ENCODE peak calls at places on chromosomes 3 and 15, in eight cellular contexts. One of them, this sample, is unnamed.

GRCh38 chr3:170180107-170180951 is 1.2 kb downstream of the PHC3 start:
- DNase-seq in naive thymus-derived CD8-positive, alpha-beta T cell: no peak
- DNase-seq in H9: no peak
- DNase-seq in adipocyte: peak
- DNase-seq in T-helper 1 cell: no peak
- DNase-seq in activated naive CD8-positive, alpha-beta T cell treated with anti-CD3 and anti-CD28 coated beads, Interleukin-2, amount 50 U/mL, for 24 hours: no peak
- DNase-seq in GM04504: no peak
- DNase-seq in epithelial cell of esophagus: peak
- DNase-seq in this sample: no peak

GRCh38 chr3:126880898-126881297 is 102.0 kb upstream of the PLXNA1 start:
- DNase-seq in naive thymus-derived CD8-positive, alpha-beta T cell: no peak
- DNase-seq in H9: no peak
- DNase-seq in adipocyte: no peak
- DNase-seq in T-helper 1 cell: no peak
- DNase-seq in activated naive CD8-positive, alpha-beta T cell treated with anti-CD3 and anti-CD28 coated beads, Interleukin-2, amount 50 U/mL, for 24 hours: no peak
- DNase-seq in GM04504: no peak
- DNase-seq in epithelial cell of esophagus: no peak
- DNase-seq in this sample: no peak

GRCh38 chr3:49353022-49353421 is 5.1 kb downstream of the GPX1 start:
- DNase-seq in naive thymus-derived CD8-positive, alpha-beta T cell: no peak
- DNase-seq in H9: no peak
- DNase-seq in adipocyte: no peak
- DNase-seq in T-helper 1 cell: no peak
- DNase-seq in activated naive CD8-positive, alpha-beta T cell treated with anti-CD3 and anti-CD28 coated beads, Interleukin-2, amount 50 U/mL, for 24 hours: no peak
- DNase-seq in GM04504: no peak
- DNase-seq in epithelial cell of esophagus: peak
- DNase-seq in this sample: no peak

GRCh38 chr3:119368243-119368800 is 74.1 kb downstream of the ARHGAP31 start:
- DNase-seq in naive thymus-derived CD8-positive, alpha-beta T cell: no peak
- DNase-seq in H9: no peak
- DNase-seq in adipocyte: peak
- DNase-seq in T-helper 1 cell: no peak
- DNase-seq in activated naive CD8-positive, alpha-beta T cell treated with anti-CD3 and anti-CD28 coated beads, Interleukin-2, amount 50 U/mL, for 24 hours: no peak
- DNase-seq in GM04504: no peak
- DNase-seq in epithelial cell of esophagus: no peak
- DNase-seq in this sample: no peak

GRCh38 chr3:50238549-50239026 is 2.6 kb downstream of the GNAI2 start:
- DNase-seq in naive thymus-derived CD8-positive, alpha-beta T cell: no peak
- DNase-seq in H9: no peak
- DNase-seq in adipocyte: peak
- DNase-seq in T-helper 1 cell: no peak
- DNase-seq in activated naive CD8-positive, alpha-beta T cell treated with anti-CD3 and anti-CD28 coated beads, Interleukin-2, amount 50 U/mL, for 24 hours: no peak
- DNase-seq in GM04504: no peak
- DNase-seq in epithelial cell of esophagus: peak
- DNase-seq in this sample: peak

GRCh38 chr3:151037746-151038145 is 47.7 kb upstream of the MED12L start:
- DNase-seq in naive thymus-derived CD8-positive, alpha-beta T cell: no peak
- DNase-seq in H9: no peak
- DNase-seq in adipocyte: peak
- DNase-seq in T-helper 1 cell: no peak
- DNase-seq in activated naive CD8-positive, alpha-beta T cell treated with anti-CD3 and anti-CD28 coated beads, Interleukin-2, amount 50 U/mL, for 24 hours: no peak
- DNase-seq in GM04504: peak
- DNase-seq in epithelial cell of esophagus: peak
- DNase-seq in this sample: peak

GRCh38 chr3:128433630-128434185 is 33.0 kb downstream of the DNAJB8 start:
- DNase-seq in naive thymus-derived CD8-positive, alpha-beta T cell: no peak
- DNase-seq in H9: peak
- DNase-seq in adipocyte: no peak
- DNase-seq in T-helper 1 cell: no peak
- DNase-seq in activated naive CD8-positive, alpha-beta T cell treated with anti-CD3 and anti-CD28 coated beads, Interleukin-2, amount 50 U/mL, for 24 hours: no peak
- DNase-seq in GM04504: no peak
- DNase-seq in epithelial cell of esophagus: no peak
- DNase-seq in this sample: no peak

GRCh38 chr15:77537006-77537405 is 95.7 kb downstream of the LINGO1 start:
- DNase-seq in naive thymus-derived CD8-positive, alpha-beta T cell: no peak
- DNase-seq in H9: no peak
- DNase-seq in adipocyte: no peak
- DNase-seq in T-helper 1 cell: no peak
- DNase-seq in activated naive CD8-positive, alpha-beta T cell treated with anti-CD3 and anti-CD28 coated beads, Interleukin-2, amount 50 U/mL, for 24 hours: no peak
- DNase-seq in GM04504: no peak
- DNase-seq in epithelial cell of esophagus: no peak
- DNase-seq in this sample: no peak

GRCh38 chr3:123409443-123410148 is 39.3 kb downstream of the ADCY5 start:
- DNase-seq in naive thymus-derived CD8-positive, alpha-beta T cell: no peak
- DNase-seq in H9: no peak
- DNase-seq in adipocyte: no peak
- DNase-seq in T-helper 1 cell: no peak
- DNase-seq in activated naive CD8-positive, alpha-beta T cell treated with anti-CD3 and anti-CD28 coated beads, Interleukin-2, amount 50 U/mL, for 24 hours: no peak
- DNase-seq in GM04504: no peak
- DNase-seq in epithelial cell of esophagus: no peak
- DNase-seq in this sample: no peak

GRCh38 chr15:78739996-78740903 is 71.0 kb downstream of the ADAMTS7 start:
- DNase-seq in naive thymus-derived CD8-positive, alpha-beta T cell: no peak
- DNase-seq in H9: peak
- DNase-seq in adipocyte: peak
- DNase-seq in T-helper 1 cell: no peak
- DNase-seq in activated naive CD8-positive, alpha-beta T cell treated with anti-CD3 and anti-CD28 coated beads, Interleukin-2, amount 50 U/mL, for 24 hours: peak
- DNase-seq in GM04504: no peak
- DNase-seq in epithelial cell of esophagus: peak
- DNase-seq in this sample: peak

GRCh38 chr3:192514081-192514753 is 213.1 kb downstream of the FGF12 start:
- DNase-seq in naive thymus-derived CD8-positive, alpha-beta T cell: no peak
- DNase-seq in H9: peak
- DNase-seq in adipocyte: no peak
- DNase-seq in T-helper 1 cell: no peak
- DNase-seq in activated naive CD8-positive, alpha-beta T cell treated with anti-CD3 and anti-CD28 coated beads, Interleukin-2, amount 50 U/mL, for 24 hours: no peak
- DNase-seq in GM04504: no peak
- DNase-seq in epithelial cell of esophagus: peak
- DNase-seq in this sample: no peak

GRCh38 chr15:60840306-60840702 is 361.4 kb upstream of the ICE2 start:
- DNase-seq in naive thymus-derived CD8-positive, alpha-beta T cell: no peak
- DNase-seq in H9: peak
- DNase-seq in adipocyte: no peak
- DNase-seq in T-helper 1 cell: no peak
- DNase-seq in activated naive CD8-positive, alpha-beta T cell treated with anti-CD3 and anti-CD28 coated beads, Interleukin-2, amount 50 U/mL, for 24 hours: no peak
- DNase-seq in GM04504: no peak
- DNase-seq in epithelial cell of esophagus: no peak
- DNase-seq in this sample: no peak

GRCh38 chr15:57138260-57138895 is 219.9 kb downstream of the TCF12 start:
- DNase-seq in naive thymus-derived CD8-positive, alpha-beta T cell: no peak
- DNase-seq in H9: peak
- DNase-seq in adipocyte: peak
- DNase-seq in T-helper 1 cell: no peak
- DNase-seq in activated naive CD8-positive, alpha-beta T cell treated with anti-CD3 and anti-CD28 coated beads, Interleukin-2, amount 50 U/mL, for 24 hours: no peak
- DNase-seq in GM04504: no peak
- DNase-seq in epithelial cell of esophagus: peak
- DNase-seq in this sample: peak

GRCh38 chr3:184320099-184320445 is 5.7 kb downstream of the EIF4G1 start:
- DNase-seq in naive thymus-derived CD8-positive, alpha-beta T cell: no peak
- DNase-seq in H9: no peak
- DNase-seq in adipocyte: peak
- DNase-seq in T-helper 1 cell: no peak
- DNase-seq in activated naive CD8-positive, alpha-beta T cell treated with anti-CD3 and anti-CD28 coated beads, Interleukin-2, amount 50 U/mL, for 24 hours: peak
- DNase-seq in GM04504: peak
- DNase-seq in epithelial cell of esophagus: peak
- DNase-seq in this sample: peak

GRCh38 chr15:55007561-55007960 is 189.2 kb downstream of the RSL24D1 start:
- DNase-seq in naive thymus-derived CD8-positive, alpha-beta T cell: no peak
- DNase-seq in H9: no peak
- DNase-seq in adipocyte: no peak
- DNase-seq in T-helper 1 cell: no peak
- DNase-seq in activated naive CD8-positive, alpha-beta T cell treated with anti-CD3 and anti-CD28 coated beads, Interleukin-2, amount 50 U/mL, for 24 hours: no peak
- DNase-seq in GM04504: no peak
- DNase-seq in epithelial cell of esophagus: no peak
- DNase-seq in this sample: no peak

GRCh38 chr15:64844576-64845140 is 2.9 kb downstream of the PLEKHO2 start:
- DNase-seq in naive thymus-derived CD8-positive, alpha-beta T cell: peak
- DNase-seq in H9: peak
- DNase-seq in adipocyte: no peak
- DNase-seq in T-helper 1 cell: no peak
- DNase-seq in activated naive CD8-positive, alpha-beta T cell treated with anti-CD3 and anti-CD28 coated beads, Interleukin-2, amount 50 U/mL, for 24 hours: no peak
- DNase-seq in GM04504: no peak
- DNase-seq in epithelial cell of esophagus: no peak
- DNase-seq in this sample: no peak

GRCh38 chr15:68734352-68734751 is 86.3 kb downstream of the ANP32A start:
- DNase-seq in naive thymus-derived CD8-positive, alpha-beta T cell: no peak
- DNase-seq in H9: no peak
- DNase-seq in adipocyte: no peak
- DNase-seq in T-helper 1 cell: no peak
- DNase-seq in activated naive CD8-positive, alpha-beta T cell treated with anti-CD3 and anti-CD28 coated beads, Interleukin-2, amount 50 U/mL, for 24 hours: no peak
- DNase-seq in GM04504: no peak
- DNase-seq in epithelial cell of esophagus: no peak
- DNase-seq in this sample: no peak

GRCh38 chr3:162978136-162978535 is 1481.5 kb downstream of the OTOL1 start:
- DNase-seq in naive thymus-derived CD8-positive, alpha-beta T cell: no peak
- DNase-seq in H9: no peak
- DNase-seq in adipocyte: peak
- DNase-seq in T-helper 1 cell: no peak
- DNase-seq in activated naive CD8-positive, alpha-beta T cell treated with anti-CD3 and anti-CD28 coated beads, Interleukin-2, amount 50 U/mL, for 24 hours: no peak
- DNase-seq in GM04504: no peak
- DNase-seq in epithelial cell of esophagus: peak
- DNase-seq in this sample: no peak

GRCh38 chr3:102194760-102195159 is 240.1 kb upstream of the ZPLD1 start:
- DNase-seq in naive thymus-derived CD8-positive, alpha-beta T cell: no peak
- DNase-seq in H9: no peak
- DNase-seq in adipocyte: no peak
- DNase-seq in T-helper 1 cell: no peak
- DNase-seq in activated naive CD8-positive, alpha-beta T cell treated with anti-CD3 and anti-CD28 coated beads, Interleukin-2, amount 50 U/mL, for 24 hours: no peak
- DNase-seq in GM04504: no peak
- DNase-seq in epithelial cell of esophagus: no peak
- DNase-seq in this sample: no peak

GRCh38 chr3:42366550-42366949 is 43.9 kb downstream of the LYZL4 start:
- DNase-seq in naive thymus-derived CD8-positive, alpha-beta T cell: no peak
- DNase-seq in H9: no peak
- DNase-seq in adipocyte: no peak
- DNase-seq in T-helper 1 cell: no peak
- DNase-seq in activated naive CD8-positive, alpha-beta T cell treated with anti-CD3 and anti-CD28 coated beads, Interleukin-2, amount 50 U/mL, for 24 hours: no peak
- DNase-seq in GM04504: no peak
- DNase-seq in epithelial cell of esophagus: no peak
- DNase-seq in this sample: no peak

GRCh38 chr3:170585937-170586310 is at the start of gene SLC7A14:
- DNase-seq in naive thymus-derived CD8-positive, alpha-beta T cell: no peak
- DNase-seq in H9: peak
- DNase-seq in adipocyte: peak
- DNase-seq in T-helper 1 cell: no peak
- DNase-seq in activated naive CD8-positive, alpha-beta T cell treated with anti-CD3 and anti-CD28 coated beads, Interleukin-2, amount 50 U/mL, for 24 hours: no peak
- DNase-seq in GM04504: no peak
- DNase-seq in epithelial cell of esophagus: no peak
- DNase-seq in this sample: no peak

GRCh38 chr15:88913017-88913849 is at the start of gene MFGE8:
- DNase-seq in naive thymus-derived CD8-positive, alpha-beta T cell: peak
- DNase-seq in H9: peak
- DNase-seq in adipocyte: peak
- DNase-seq in T-helper 1 cell: peak
- DNase-seq in activated naive CD8-positive, alpha-beta T cell treated with anti-CD3 and anti-CD28 coated beads, Interleukin-2, amount 50 U/mL, for 24 hours: peak
- DNase-seq in GM04504: peak
- DNase-seq in epithelial cell of esophagus: peak
- DNase-seq in this sample: no peak

GRCh38 chr3:165803471-165803870 is 33.8 kb downstream of the BCHE start:
- DNase-seq in naive thymus-derived CD8-positive, alpha-beta T cell: no peak
- DNase-seq in H9: no peak
- DNase-seq in adipocyte: no peak
- DNase-seq in T-helper 1 cell: no peak
- DNase-seq in activated naive CD8-positive, alpha-beta T cell treated with anti-CD3 and anti-CD28 coated beads, Interleukin-2, amount 50 U/mL, for 24 hours: no peak
- DNase-seq in GM04504: no peak
- DNase-seq in epithelial cell of esophagus: no peak
- DNase-seq in this sample: no peak

GRCh38 chr15:31977812-31978662 is 52.3 kb upstream of the CHRNA7 start:
- DNase-seq in naive thymus-derived CD8-positive, alpha-beta T cell: no peak
- DNase-seq in H9: peak
- DNase-seq in adipocyte: peak
- DNase-seq in T-helper 1 cell: peak
- DNase-seq in activated naive CD8-positive, alpha-beta T cell treated with anti-CD3 and anti-CD28 coated beads, Interleukin-2, amount 50 U/mL, for 24 hours: peak
- DNase-seq in GM04504: peak
- DNase-seq in epithelial cell of esophagus: peak
- DNase-seq in this sample: no peak

GRCh38 chr15:101175396-101175795 is 76.5 kb downstream of the CHSY1 start:
- DNase-seq in naive thymus-derived CD8-positive, alpha-beta T cell: no peak
- DNase-seq in H9: no peak
- DNase-seq in adipocyte: no peak
- DNase-seq in T-helper 1 cell: no peak
- DNase-seq in activated naive CD8-positive, alpha-beta T cell treated with anti-CD3 and anti-CD28 coated beads, Interleukin-2, amount 50 U/mL, for 24 hours: no peak
- DNase-seq in GM04504: no peak
- DNase-seq in epithelial cell of esophagus: no peak
- DNase-seq in this sample: no peak

GRCh38 chr3:21644268-21644667 is 106.7 kb downstream of the ZNF385D start:
- DNase-seq in naive thymus-derived CD8-positive, alpha-beta T cell: no peak
- DNase-seq in H9: no peak
- DNase-seq in adipocyte: no peak
- DNase-seq in T-helper 1 cell: no peak
- DNase-seq in activated naive CD8-positive, alpha-beta T cell treated with anti-CD3 and anti-CD28 coated beads, Interleukin-2, amount 50 U/mL, for 24 hours: no peak
- DNase-seq in GM04504: no peak
- DNase-seq in epithelial cell of esophagus: no peak
- DNase-seq in this sample: no peak

GRCh38 chr3:104198136-104198535 is 1168.6 kb upstream of the ALCAM start:
- DNase-seq in naive thymus-derived CD8-positive, alpha-beta T cell: no peak
- DNase-seq in H9: no peak
- DNase-seq in adipocyte: peak
- DNase-seq in T-helper 1 cell: no peak
- DNase-seq in activated naive CD8-positive, alpha-beta T cell treated with anti-CD3 and anti-CD28 coated beads, Interleukin-2, amount 50 U/mL, for 24 hours: no peak
- DNase-seq in GM04504: no peak
- DNase-seq in epithelial cell of esophagus: no peak
- DNase-seq in this sample: peak

GRCh38 chr3:128297401-128298138 is 144.3 kb downstream of the EEFSEC start:
- DNase-seq in naive thymus-derived CD8-positive, alpha-beta T cell: no peak
- DNase-seq in H9: peak
- DNase-seq in adipocyte: peak
- DNase-seq in T-helper 1 cell: no peak
- DNase-seq in activated naive CD8-positive, alpha-beta T cell treated with anti-CD3 and anti-CD28 coated beads, Interleukin-2, amount 50 U/mL, for 24 hours: no peak
- DNase-seq in GM04504: peak
- DNase-seq in epithelial cell of esophagus: peak
- DNase-seq in this sample: no peak

GRCh38 chr3:183697610-183698317 is at the start of gene YEATS2:
- DNase-seq in naive thymus-derived CD8-positive, alpha-beta T cell: peak
- DNase-seq in H9: peak
- DNase-seq in adipocyte: peak
- DNase-seq in T-helper 1 cell: peak
- DNase-seq in activated naive CD8-positive, alpha-beta T cell treated with anti-CD3 and anti-CD28 coated beads, Interleukin-2, amount 50 U/mL, for 24 hours: peak
- DNase-seq in GM04504: peak
- DNase-seq in epithelial cell of esophagus: peak
- DNase-seq in this sample: peak

GRCh38 chr3:133488785-133489367 is 84.6 kb upstream of the CDV3 start:
- DNase-seq in naive thymus-derived CD8-positive, alpha-beta T cell: no peak
- DNase-seq in H9: no peak
- DNase-seq in adipocyte: peak
- DNase-seq in T-helper 1 cell: no peak
- DNase-seq in activated naive CD8-positive, alpha-beta T cell treated with anti-CD3 and anti-CD28 coated beads, Interleukin-2, amount 50 U/mL, for 24 hours: no peak
- DNase-seq in GM04504: peak
- DNase-seq in epithelial cell of esophagus: peak
- DNase-seq in this sample: peak

GRCh38 chr3:150653110-150653561 is 50.0 kb downstream of the SELENOT start:
- DNase-seq in naive thymus-derived CD8-positive, alpha-beta T cell: no peak
- DNase-seq in H9: no peak
- DNase-seq in adipocyte: no peak
- DNase-seq in T-helper 1 cell: no peak
- DNase-seq in activated naive CD8-positive, alpha-beta T cell treated with anti-CD3 and anti-CD28 coated beads, Interleukin-2, amount 50 U/mL, for 24 hours: no peak
- DNase-seq in GM04504: no peak
- DNase-seq in epithelial cell of esophagus: no peak
- DNase-seq in this sample: no peak

GRCh38 chr15:78341057-78341763 is 1.1 kb downstream of the CRABP1 start:
- DNase-seq in naive thymus-derived CD8-positive, alpha-beta T cell: no peak
- DNase-seq in H9: peak
- DNase-seq in adipocyte: peak
- DNase-seq in T-helper 1 cell: no peak
- DNase-seq in activated naive CD8-positive, alpha-beta T cell treated with anti-CD3 and anti-CD28 coated beads, Interleukin-2, amount 50 U/mL, for 24 hours: no peak
- DNase-seq in GM04504: no peak
- DNase-seq in epithelial cell of esophagus: peak
- DNase-seq in this sample: no peak

GRCh38 chr15:90813796-90814192 is 54.6 kb upstream of the FURIN start:
- DNase-seq in naive thymus-derived CD8-positive, alpha-beta T cell: no peak
- DNase-seq in H9: no peak
- DNase-seq in adipocyte: no peak
- DNase-seq in T-helper 1 cell: no peak
- DNase-seq in activated naive CD8-positive, alpha-beta T cell treated with anti-CD3 and anti-CD28 coated beads, Interleukin-2, amount 50 U/mL, for 24 hours: no peak
- DNase-seq in GM04504: no peak
- DNase-seq in epithelial cell of esophagus: no peak
- DNase-seq in this sample: no peak

GRCh38 chr3:140927711-140928110 is 13.9 kb upstream of the SLC25A36 start:
- DNase-seq in naive thymus-derived CD8-positive, alpha-beta T cell: no peak
- DNase-seq in H9: no peak
- DNase-seq in adipocyte: no peak
- DNase-seq in T-helper 1 cell: no peak
- DNase-seq in activated naive CD8-positive, alpha-beta T cell treated with anti-CD3 and anti-CD28 coated beads, Interleukin-2, amount 50 U/mL, for 24 hours: no peak
- DNase-seq in GM04504: no peak
- DNase-seq in epithelial cell of esophagus: no peak
- DNase-seq in this sample: no peak

This sample was measured in DMS 273 treated with DMSO at 0.1 percent for 48 hours.